ENCODE peak calls at places on chromosomes 5 and 9, in seven cellular contexts. K, F, N, B, L, W and G are unnamed samples.

GRCh38 chr9:134634667-134635230 is 6.9 kb upstream of the COL5A1 start:
- DNase-seq in F (no peak), N (peak), B (no peak), L (no peak), K (no peak), W (peak), G (no peak)

GRCh38 chr5:126454535-126454934 is 31.3 kb downstream of the GRAMD2B start:
- DNase-seq in F (no peak), L (no peak), B (no peak), K (no peak), W (no peak), N (no peak), G (no peak)

GRCh38 chr5:1524799-1525623 is 1.3 kb upstream of the LPCAT1 start:
- DNase-seq in B (no peak), F (no peak), L (no peak), N (no peak), W (peak), K (no peak), G (no peak)

GRCh38 chr9:69130456-69131441 is 43.3 kb upstream of the TJP2 start:
- DNase-seq in B (peak), W (no peak), N (no peak), K (no peak), L (peak), F (no peak), G (no peak)

GRCh38 chr9:73137286-73137899 is 14.3 kb upstream of the ANXA1 start:
- DNase-seq in F (no peak), N (no peak), W (no peak), B (no peak), K (no peak), L (no peak), G (no peak)

GRCh38 chr9:121860744-121861143 is 209.3 kb downstream of the DAB2IP start:
- DNase-seq in F (no peak), N (no peak), K (no peak), W (no peak), L (no peak), B (peak), G (no peak)

GRCh38 chr5:117731445-117731844 is 1156.8 kb upstream of the SEMA6A start:
- DNase-seq in W (no peak), N (no peak), F (no peak), K (no peak), L (no peak), B (peak), G (no peak)

GRCh38 chr5:132753135-132753987 is 6.1 kb downstream of the CCNI2 start:
- DNase-seq in W (no peak), L (peak), B (no peak), N (no peak), F (peak), K (peak), G (no peak)